ENCODE peak calls at places on chromosomes 2 and 18, in six cellular contexts. F is right lobe of liver, Q is tibial artery, M is brain microvascular endothelial cell, K is K562, G is mammary epithelial cell. C is an unnamed sample.

GRCh38 chr2:58428286-58428552 is 187.1 kb upstream of the FANCL start:
- DNase-seq in Q (no peak), K (peak; percentile 10), G (no peak), F (no peak), M (no peak), C (no peak)

GRCh38 chr2:134408386-134408785 is 154.5 kb downstream of the MGAT5 start:
- DNase-seq in G (no peak), Q (no peak), K (no peak), F (no peak), M (peak; percentile 22), C (no peak)

GRCh38 chr2:2269989-2270562 is 61.0 kb downstream of the MYT1L start:
- DNase-seq in Q (peak; percentile 19), M (no peak), K (no peak), F (no peak), G (no peak), C (no peak)

GRCh38 chr18:49174478-49174877 is 223.7 kb upstream of the SMAD7 start:
- DNase-seq in Q (no peak), K (no peak), F (no peak), M (no peak), G (peak; percentile 61), C (no peak)

GRCh38 chr2:8145385-8145784 is 536.5 kb upstream of the ID2 start:
- DNase-seq in M (no peak), F (no peak), G (no peak), K (no peak), Q (no peak), C (no peak)

GRCh38 chr18:54717673-54718435 is 110.4 kb upstream of the RAB27B start:
- DNase-seq in M (no peak), Q (no peak), F (no peak), K (no peak), G (no peak), C (peak; percentile 33)

GRCh38 chr2:96146151-96146880 is 1.1 kb upstream of the DUSP2 start:
- DNase-seq in K (peak; percentile 67), G (peak; percentile 58), M (no peak), Q (peak; percentile 83), F (peak; percentile 79), C (peak; percentile 84)

GRCh38 chr2:37782155-37782673 is 110.8 kb upstream of the CDC42EP3 start:
- DNase-seq in K (no peak), Q (no peak), M (no peak), G (no peak), F (no peak), C (no peak)

GRCh38 chr18:1062592-1062991 is 157.9 kb downstream of the ADCYAP1 start:
- DNase-seq in G (no peak), Q (no peak), M (no peak), K (no peak), F (no peak), C (no peak)

GRCh38 chr2:218024336-218024735 is 21.5 kb upstream of the TNS1 start:
- DNase-seq in Q (peak; percentile 63), K (no peak), M (no peak), G (no peak), F (peak; percentile 12), C (no peak)

GRCh38 chr2:175432793-175433192 is 251.3 kb upstream of the ATP5MC3 start:
- DNase-seq in G (no peak), Q (no peak), M (no peak), F (no peak), K (no peak), C (no peak)

GRCh38 chr2:175003875-175004729 is 1.1 kb downstream of the CHN1 start:
- DNase-seq in Q (no peak), F (no peak), G (no peak), K (no peak), M (no peak), C (no peak)

GRCh38 chr2:5057895-5058294 is 634.3 kb upstream of the SOX11 start:
- DNase-seq in M (no peak), K (no peak), G (no peak), Q (no peak), F (no peak), C (no peak)

GRCh38 chr2:100818003-100818605 is 1.8 kb upstream of the NPAS2 start:
- DNase-seq in M (peak; percentile 53), K (no peak), F (no peak), G (peak; percentile 82), Q (no peak), C (no peak)

GRCh38 chr2:169077674-169078240 is 8.4 kb downstream of the DHRS9 start:
- DNase-seq in M (no peak), F (no peak), G (no peak), Q (no peak), K (no peak), C (no peak)

GRCh38 chr2:23324281-23324680 is 60.7 kb upstream of the KLHL29 start:
- DNase-seq in K (no peak), Q (no peak), F (no peak), G (no peak), M (no peak), C (no peak)

GRCh38 chr2:23327897-23328296 is 57.1 kb upstream of the KLHL29 start:
- DNase-seq in K (no peak), M (no peak), Q (no peak), F (no peak), G (no peak), C (no peak)

GRCh38 chr2:23335550-23335949 is 49.4 kb upstream of the KLHL29 start:
- DNase-seq in Q (no peak), M (no peak), F (no peak), K (no peak), G (no peak), C (no peak)

GRCh38 chr2:23326322-23326721 is 58.7 kb upstream of the KLHL29 start:
- DNase-seq in M (no peak), G (no peak), K (no peak), Q (no peak), F (no peak), C (no peak)

DNA sequence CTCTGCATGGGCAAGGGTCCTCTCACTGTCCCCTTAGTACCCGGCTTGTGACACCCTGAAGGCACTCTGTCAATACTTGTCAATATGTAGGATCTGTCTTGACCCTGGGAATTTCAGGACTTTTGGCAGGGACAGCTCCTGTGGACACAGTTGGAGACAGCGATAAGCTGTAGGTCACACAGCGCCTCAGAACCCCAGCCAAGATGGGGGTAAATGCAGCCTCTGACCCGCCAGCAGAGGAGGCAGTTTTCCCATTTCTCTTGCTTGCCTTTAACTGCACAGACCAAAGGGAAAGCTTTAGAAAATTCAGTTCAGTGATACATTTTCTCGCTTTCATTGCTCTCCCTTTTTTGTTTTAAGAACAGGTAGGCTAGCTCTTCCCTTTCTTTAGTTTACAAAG is 54.8 kb upstream of the KLHL29 start:
- DNase-seq in F (no peak), M (peak; percentile 43), K (peak; percentile 27), Q (no peak), G (no peak), C (no peak)
- TF ChIP-seq CTCF in F (no peak), M (peak; percentile 31), K (peak; percentile 50), Q (no peak), G (no peak), C (no peak)

GRCh38 chr2:172999641-173000387 is 75.8 kb upstream of the MAP3K20 start:
- DNase-seq in F (no peak), K (no peak), M (no peak), G (no peak), Q (no peak), C (no peak)
- H3K27ac ChIP-seq in F (no peak overlapping the region), K (no peak overlapping the region), M (no peak overlapping the region), G (no peak overlapping the region), Q (no peak overlapping the region), C (no peak overlapping the region)

DNA sequence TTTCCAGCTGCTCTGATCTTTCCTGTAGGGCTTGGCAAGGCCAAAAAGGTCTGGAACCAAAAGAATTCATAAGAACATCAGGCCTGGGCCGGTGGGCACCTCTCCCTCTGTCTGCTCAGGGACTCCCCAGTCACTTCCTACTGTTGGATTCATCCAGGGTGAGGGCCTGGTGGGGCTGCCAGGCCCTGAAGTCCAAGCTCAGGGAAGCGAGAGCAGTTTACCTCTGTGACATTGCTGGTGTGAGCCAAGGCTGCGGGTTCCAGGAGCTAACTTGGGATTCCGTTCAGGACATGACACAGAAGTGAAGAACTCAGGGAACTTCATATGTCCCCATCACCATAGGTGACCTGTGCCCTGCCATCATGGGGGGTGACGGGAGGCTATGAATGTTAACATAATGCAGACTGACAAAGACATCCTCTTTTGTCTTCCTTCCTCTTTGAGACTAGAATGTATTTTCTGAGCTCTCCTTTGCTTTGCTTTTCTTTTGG is 130.6 kb upstream of the SLC1A4 start:
- DNase-seq in F (no peak), M (no peak), G (no peak), Q (peak; percentile 66), K (no peak), C (no peak)
- H3K27me3 ChIP-seq in F (no peaks in the 10 kb centered on the region), M (no peaks in the 10 kb centered on the region), G (no peaks in the 10 kb centered on the region), Q (no peaks in the 10 kb centered on the region), K (no peaks in the 10 kb centered on the region), C (no peaks in the 10 kb centered on the region)

GRCh38 chr2:130818809-130819208 is 17.9 kb upstream of the ARHGEF4 start:
- DNase-seq in M (no peak), F (no peak), Q (no peak), K (no peak), G (no peak), C (no peak)

GRCh38 chr2:130819915-130820861 is 16.5 kb upstream of the ARHGEF4 start:
- DNase-seq in K (no peak), F (no peak), Q (peak; percentile 88), G (no peak), M (no peak), C (no peak)

GRCh38 chr2:130822766-130823165 is 13.9 kb upstream of the ARHGEF4 start:
- DNase-seq in K (no peak), Q (no peak), F (no peak), G (no peak), M (no peak), C (no peak)

GRCh38 chr2:130821867-130822266 is 14.8 kb upstream of the ARHGEF4 start:
- DNase-seq in Q (no peak), K (no peak), F (no peak), G (no peak), M (no peak), C (no peak)

GRCh38 chr2:130819226-130819914 is 17.3 kb upstream of the ARHGEF4 start:
- DNase-seq in F (no peak), G (no peak), Q (no peak), K (no peak), M (no peak), C (no peak)
- TF ChIP-seq CTCF in F (no peak), G (no peak), Q (no peak), K (no peak), M (no peak), C (no peak)

GRCh38 chr2:109611467-109612095 is 2.2 kb downstream of the SEPTIN10 start:
- DNase-seq in M (peak; percentile 28), Q (no peak), K (no peak), F (no peak), G (peak; percentile 34), C (no peak)
- H3K27ac ChIP-seq in M (peak overlapping the region; percentile 88), Q (peak overlapping the region; percentile 96), K (no peak overlapping the region), F (no peak overlapping the region), G (no peak overlapping the region), C (no peak overlapping the region)